ENCODE peak calls at places on chromosomes 4 and X, in nine cellular contexts. One of them, this sample, is unnamed.

GRCh38 chrX:71944369-71944768 is 33.7 kb downstream of the NHSL2 start:
- DNase-seq in ACHN: no peak
- DNase-seq in left cardiac atrium: no peak
- DNase-seq in H54: no peak
- DNase-seq in Right ventricle myocardium superior: no peak
- DNase-seq in OCI-LY7: no peak
- DNase-seq in GM04504: no peak
- DNase-seq in T-helper 1 cell: no peak
- DNase-seq in nephron progenitor cell: no peak
- DNase-seq in this sample: no peak

GRCh38 chr4:99861120-99861905 is 32.9 kb downstream of the LAMTOR3 start:
- DNase-seq in ACHN: no peak
- DNase-seq in left cardiac atrium: no peak
- DNase-seq in H54: no peak
- DNase-seq in Right ventricle myocardium superior: no peak
- DNase-seq in OCI-LY7: no peak
- DNase-seq in GM04504: no peak
- DNase-seq in T-helper 1 cell: peak; percentile 78
- DNase-seq in nephron progenitor cell: no peak
- DNase-seq in this sample: no peak

GRCh38 chr4:69833251-69833650 is 26.7 kb downstream of the SULT1E1 start:
- DNase-seq in ACHN: no peak
- DNase-seq in left cardiac atrium: no peak
- DNase-seq in H54: no peak
- DNase-seq in Right ventricle myocardium superior: no peak
- DNase-seq in OCI-LY7: no peak
- DNase-seq in GM04504: no peak
- DNase-seq in T-helper 1 cell: no peak
- DNase-seq in nephron progenitor cell: no peak
- DNase-seq in this sample: no peak

GRCh38 chr4:88731359-88731758 is 33.7 kb upstream of the NAP1L5 start:
- DNase-seq in ACHN: no peak
- DNase-seq in left cardiac atrium: no peak
- DNase-seq in H54: no peak
- DNase-seq in Right ventricle myocardium superior: no peak
- DNase-seq in OCI-LY7: no peak
- DNase-seq in GM04504: no peak
- DNase-seq in T-helper 1 cell: no peak
- DNase-seq in nephron progenitor cell: no peak
- DNase-seq in this sample: no peak

GRCh38 chrX:11399481-11399880 is 106.3 kb downstream of the AMELX start:
- DNase-seq in ACHN: no peak
- DNase-seq in left cardiac atrium: no peak
- DNase-seq in H54: no peak
- DNase-seq in Right ventricle myocardium superior: no peak
- DNase-seq in OCI-LY7: no peak
- DNase-seq in GM04504: no peak
- DNase-seq in T-helper 1 cell: no peak
- DNase-seq in nephron progenitor cell: no peak
- DNase-seq in this sample: no peak

GRCh38 chr4:177446571-177446970 is 4.3 kb upstream of the AGA start:
- DNase-seq in ACHN: no peak
- DNase-seq in left cardiac atrium: no peak
- DNase-seq in H54: no peak
- DNase-seq in Right ventricle myocardium superior: no peak
- DNase-seq in OCI-LY7: no peak
- DNase-seq in GM04504: no peak
- DNase-seq in T-helper 1 cell: no peak
- DNase-seq in nephron progenitor cell: no peak
- DNase-seq in this sample: no peak

GRCh38 chrX:102899940-102900916 is 36.8 kb upstream of the RAB40AL start:
- DNase-seq in ACHN: peak; percentile 65
- DNase-seq in left cardiac atrium: peak; percentile 53
- DNase-seq in H54: peak; percentile 3
- DNase-seq in Right ventricle myocardium superior: peak; percentile 47
- DNase-seq in OCI-LY7: peak; percentile 47
- DNase-seq in GM04504: peak; percentile 45
- DNase-seq in T-helper 1 cell: peak; percentile 63
- DNase-seq in nephron progenitor cell: peak; percentile 75
- DNase-seq in this sample: no peak

GRCh38 chrX:151488677-151489076 is 74.8 kb upstream of the PASD1 start:
- DNase-seq in ACHN: peak; percentile 12
- DNase-seq in left cardiac atrium: no peak
- DNase-seq in H54: peak; percentile 12
- DNase-seq in Right ventricle myocardium superior: no peak
- DNase-seq in OCI-LY7: peak; percentile 2
- DNase-seq in GM04504: no peak
- DNase-seq in T-helper 1 cell: peak; percentile 1
- DNase-seq in nephron progenitor cell: no peak
- DNase-seq in this sample: no peak

GRCh38 chr4:76581276-76581675 is 146.2 kb downstream of the SHROOM3 start:
- DNase-seq in ACHN: no peak
- DNase-seq in left cardiac atrium: no peak
- DNase-seq in H54: no peak
- DNase-seq in Right ventricle myocardium superior: no peak
- DNase-seq in OCI-LY7: no peak
- DNase-seq in GM04504: no peak
- DNase-seq in T-helper 1 cell: no peak
- DNase-seq in nephron progenitor cell: no peak
- DNase-seq in this sample: no peak

GRCh38 chrX:28120076-28120475 is 138.8 kb upstream of the DCAF8L1 start:
- DNase-seq in ACHN: no peak
- DNase-seq in left cardiac atrium: no peak
- DNase-seq in H54: no peak
- DNase-seq in Right ventricle myocardium superior: no peak
- DNase-seq in OCI-LY7: no peak
- DNase-seq in GM04504: no peak
- DNase-seq in T-helper 1 cell: no peak
- DNase-seq in nephron progenitor cell: no peak
- DNase-seq in this sample: no peak

GRCh38 chrX:129427267-129427666 is 96.0 kb downstream of the SMARCA1 start:
- DNase-seq in ACHN: no peak
- DNase-seq in left cardiac atrium: no peak
- DNase-seq in H54: no peak
- DNase-seq in Right ventricle myocardium superior: peak; percentile 13
- DNase-seq in OCI-LY7: no peak
- DNase-seq in GM04504: no peak
- DNase-seq in T-helper 1 cell: no peak
- DNase-seq in nephron progenitor cell: no peak
- DNase-seq in this sample: no peak

GRCh38 chr4:107243141-107243779 is 207.1 kb upstream of the DKK2 start:
- DNase-seq in ACHN: no peak
- DNase-seq in left cardiac atrium: no peak
- DNase-seq in H54: no peak
- DNase-seq in Right ventricle myocardium superior: no peak
- DNase-seq in OCI-LY7: no peak
- DNase-seq in GM04504: peak; percentile 54
- DNase-seq in T-helper 1 cell: no peak
- DNase-seq in nephron progenitor cell: peak; percentile 29
- DNase-seq in this sample: no peak

GRCh38 chrX:39398973-39399268 is 597.7 kb downstream of the MID1IP1 start:
- DNase-seq in ACHN: no peak
- DNase-seq in left cardiac atrium: peak; percentile 48
- DNase-seq in H54: no peak
- DNase-seq in Right ventricle myocardium superior: peak; percentile 50
- DNase-seq in OCI-LY7: no peak
- DNase-seq in GM04504: no peak
- DNase-seq in T-helper 1 cell: no peak
- DNase-seq in nephron progenitor cell: no peak
- DNase-seq in this sample: no peak

GRCh38 chr4:140829825-140830224 is 73.6 kb upstream of the TBC1D9 start:
- DNase-seq in ACHN: no peak
- DNase-seq in left cardiac atrium: no peak
- DNase-seq in H54: no peak
- DNase-seq in Right ventricle myocardium superior: no peak
- DNase-seq in OCI-LY7: peak; percentile 86
- DNase-seq in GM04504: no peak
- DNase-seq in T-helper 1 cell: no peak
- DNase-seq in nephron progenitor cell: no peak
- DNase-seq in this sample: no peak

GRCh38 chrX:108032944-108033343 is 11.9 kb upstream of the VSIG1 start:
- DNase-seq in ACHN: no peak
- DNase-seq in left cardiac atrium: no peak
- DNase-seq in H54: no peak
- DNase-seq in Right ventricle myocardium superior: no peak
- DNase-seq in OCI-LY7: no peak
- DNase-seq in GM04504: no peak
- DNase-seq in T-helper 1 cell: no peak
- DNase-seq in nephron progenitor cell: no peak
- DNase-seq in this sample: no peak

GRCh38 chrX:153776611-153777045 is 4.2 kb upstream of the SRPK3 start:
- DNase-seq in ACHN: no peak
- DNase-seq in left cardiac atrium: peak; percentile 16
- DNase-seq in H54: no peak
- DNase-seq in Right ventricle myocardium superior: peak; percentile 21
- DNase-seq in OCI-LY7: peak; percentile 22
- DNase-seq in GM04504: no peak
- DNase-seq in T-helper 1 cell: no peak
- DNase-seq in nephron progenitor cell: no peak
- DNase-seq in this sample: no peak

GRCh38 chr4:11529625-11530201 is 101.0 kb upstream of the HS3ST1 start:
- DNase-seq in ACHN: no peak
- DNase-seq in left cardiac atrium: no peak
- DNase-seq in H54: no peak
- DNase-seq in Right ventricle myocardium superior: no peak
- DNase-seq in OCI-LY7: no peak
- DNase-seq in GM04504: no peak
- DNase-seq in T-helper 1 cell: no peak
- DNase-seq in nephron progenitor cell: no peak
- DNase-seq in this sample: no peak

GRCh38 chr4:18291981-18292380 is 270.4 kb upstream of the LCORL start:
- DNase-seq in ACHN: no peak
- DNase-seq in left cardiac atrium: no peak
- DNase-seq in H54: no peak
- DNase-seq in Right ventricle myocardium superior: no peak
- DNase-seq in OCI-LY7: no peak
- DNase-seq in GM04504: no peak
- DNase-seq in T-helper 1 cell: no peak
- DNase-seq in nephron progenitor cell: no peak
- DNase-seq in this sample: no peak

GRCh38 chr4:182518421-182518820 is 275.2 kb downstream of the TENM3 start:
- DNase-seq in ACHN: no peak
- DNase-seq in left cardiac atrium: no peak
- DNase-seq in H54: no peak
- DNase-seq in Right ventricle myocardium superior: no peak
- DNase-seq in OCI-LY7: no peak
- DNase-seq in GM04504: no peak
- DNase-seq in T-helper 1 cell: no peak
- DNase-seq in nephron progenitor cell: no peak
- DNase-seq in this sample: no peak

GRCh38 chrX:49192722-49193328 is 6.7 kb upstream of the PRICKLE3 start:
- DNase-seq in ACHN: peak; percentile 24
- DNase-seq in left cardiac atrium: no peak
- DNase-seq in H54: no peak
- DNase-seq in Right ventricle myocardium superior: no peak
- DNase-seq in OCI-LY7: peak; percentile 49
- DNase-seq in GM04504: no peak
- DNase-seq in T-helper 1 cell: peak; percentile 36
- DNase-seq in nephron progenitor cell: peak; percentile 32
- DNase-seq in this sample: no peak

GRCh38 chr4:113582737-113583136 is 178.8 kb downstream of the CAMK2D start:
- DNase-seq in ACHN: no peak
- DNase-seq in left cardiac atrium: peak; percentile 65
- DNase-seq in H54: no peak
- DNase-seq in Right ventricle myocardium superior: peak; percentile 47
- DNase-seq in OCI-LY7: no peak
- DNase-seq in GM04504: no peak
- DNase-seq in T-helper 1 cell: no peak
- DNase-seq in nephron progenitor cell: no peak
- DNase-seq in this sample: no peak

GRCh38 chrX:96909291-96909690 is 25.6 kb downstream of the RPA4 start:
- DNase-seq in ACHN: no peak
- DNase-seq in left cardiac atrium: no peak
- DNase-seq in H54: no peak
- DNase-seq in Right ventricle myocardium superior: no peak
- DNase-seq in OCI-LY7: no peak
- DNase-seq in GM04504: no peak
- DNase-seq in T-helper 1 cell: no peak
- DNase-seq in nephron progenitor cell: no peak
- DNase-seq in this sample: no peak

This sample was measured in esophagus squamous epithelium.